ENCODE peak calls at places on chromosomes 7 and 10, in six cellular contexts. One of them, this sample, is unnamed.
A peak's percentile ranks its signal among the peaks of the same experiment; 100 is the strongest.

GRCh38 chr7:131355917-131356777 is 28.5 kb downstream of the MKLN1 start:
- DNase-seq in stomach: peak; percentile 43
- DNase-seq in hepatocyte: peak; percentile 10
- DNase-seq in heart left ventricle: peak; percentile 29
- DNase-seq in lower lobe of right lung: no peak
- DNase-seq in endothelial cell of umbilical vein: no peak
- DNase-seq in this sample: no peak

GRCh38 chr7:20165146-20165510 is 52.1 kb downstream of the MACC1 start:
- DNase-seq in stomach: no peak
- DNase-seq in lower lobe of right lung: no peak
- DNase-seq in heart left ventricle: no peak
- DNase-seq in hepatocyte: no peak
- DNase-seq in endothelial cell of umbilical vein: no peak
- DNase-seq in this sample: no peak

GRCh38 chr7:151081170-151082101 is 827 bp upstream of the FASTK start:
- DNase-seq in endothelial cell of umbilical vein: no peak
- DNase-seq in stomach: peak; percentile 48
- DNase-seq in hepatocyte: peak; percentile 60
- DNase-seq in heart left ventricle: no peak
- DNase-seq in lower lobe of right lung: no peak
- DNase-seq in this sample: no peak

GRCh38 chr7:114519215-114519614 is 104.6 kb downstream of the FOXP2 start:
- DNase-seq in lower lobe of right lung: no peak
- DNase-seq in hepatocyte: no peak
- DNase-seq in heart left ventricle: no peak
- DNase-seq in stomach: no peak
- DNase-seq in endothelial cell of umbilical vein: no peak
- DNase-seq in this sample: peak; percentile 9

GRCh38 chr7:139648941-139649425 is 125.5 kb downstream of the CLEC2L start:
- DNase-seq in stomach: peak; percentile 41
- DNase-seq in endothelial cell of umbilical vein: peak; percentile 75
- DNase-seq in heart left ventricle: no peak
- DNase-seq in lower lobe of right lung: peak; percentile 64
- DNase-seq in hepatocyte: no peak
- DNase-seq in this sample: no peak

GRCh38 chr10:26508016-26508415 is 69.9 kb downstream of the APBB1IP start:
- DNase-seq in endothelial cell of umbilical vein: no peak
- DNase-seq in stomach: no peak
- DNase-seq in heart left ventricle: no peak
- DNase-seq in hepatocyte: no peak
- DNase-seq in lower lobe of right lung: no peak
- DNase-seq in this sample: no peak

GRCh38 chr7:100604078-100604975 is 2.2 kb downstream of the PCOLCE start:
- DNase-seq in hepatocyte: peak; percentile 87
- DNase-seq in stomach: peak; percentile 79
- DNase-seq in lower lobe of right lung: peak; percentile 85
- DNase-seq in endothelial cell of umbilical vein: peak; percentile 43
- DNase-seq in heart left ventricle: peak; percentile 86
- DNase-seq in this sample: peak; percentile 64

GRCh38 chr7:8149222-8149621 is 112.7 kb downstream of the ICA1 start:
- DNase-seq in lower lobe of right lung: no peak
- DNase-seq in stomach: no peak
- DNase-seq in hepatocyte: no peak
- DNase-seq in endothelial cell of umbilical vein: peak; percentile 63
- DNase-seq in heart left ventricle: no peak
- DNase-seq in this sample: peak; percentile 93

GRCh38 chr7:114759347-114760062 is 162.4 kb upstream of the MDFIC start:
- DNase-seq in heart left ventricle: no peak
- DNase-seq in lower lobe of right lung: no peak
- DNase-seq in stomach: no peak
- DNase-seq in hepatocyte: no peak
- DNase-seq in endothelial cell of umbilical vein: no peak
- DNase-seq in this sample: no peak

GRCh38 chr10:43172645-43173044 is 34.4 kb downstream of the CSGALNACT2 start:
- DNase-seq in lower lobe of right lung: no peak
- DNase-seq in heart left ventricle: no peak
- DNase-seq in hepatocyte: no peak
- DNase-seq in stomach: no peak
- DNase-seq in endothelial cell of umbilical vein: no peak
- DNase-seq in this sample: no peak

GRCh38 chr7:46134795-46135194 is 213.7 kb upstream of the IGFBP3 start:
- DNase-seq in lower lobe of right lung: no peak
- DNase-seq in heart left ventricle: no peak
- DNase-seq in endothelial cell of umbilical vein: no peak
- DNase-seq in hepatocyte: no peak
- DNase-seq in stomach: no peak
- DNase-seq in this sample: no peak

GRCh38 chr7:112630565-112630964 is 149.8 kb downstream of the LSMEM1 start:
- DNase-seq in heart left ventricle: no peak
- DNase-seq in lower lobe of right lung: no peak
- DNase-seq in hepatocyte: no peak
- DNase-seq in endothelial cell of umbilical vein: peak; percentile 44
- DNase-seq in stomach: no peak
- DNase-seq in this sample: no peak

GRCh38 chr7:24024689-24025088 is 259.3 kb upstream of the NPY start:
- DNase-seq in heart left ventricle: no peak
- DNase-seq in endothelial cell of umbilical vein: no peak
- DNase-seq in stomach: no peak
- DNase-seq in hepatocyte: no peak
- DNase-seq in lower lobe of right lung: no peak
- DNase-seq in this sample: peak; percentile 83

GRCh38 chr7:29381206-29382094 is 182.2 kb upstream of the PRR15 start:
- DNase-seq in endothelial cell of umbilical vein: no peak
- DNase-seq in hepatocyte: no peak
- DNase-seq in heart left ventricle: no peak
- DNase-seq in stomach: no peak
- DNase-seq in lower lobe of right lung: no peak
- DNase-seq in this sample: no peak

GRCh38 chr7:66542049-66542448 is 86.6 kb upstream of the KCTD7 start:
- DNase-seq in lower lobe of right lung: no peak
- DNase-seq in hepatocyte: no peak
- DNase-seq in stomach: no peak
- DNase-seq in endothelial cell of umbilical vein: no peak
- DNase-seq in heart left ventricle: no peak
- DNase-seq in this sample: no peak

GRCh38 chr7:130009848-130010688 is 41.1 kb downstream of the ZC3HC1 start:
- DNase-seq in heart left ventricle: no peak
- DNase-seq in lower lobe of right lung: no peak
- DNase-seq in hepatocyte: peak; percentile 59
- DNase-seq in stomach: peak; percentile 31
- DNase-seq in endothelial cell of umbilical vein: peak; percentile 70
- DNase-seq in this sample: no peak

DNA sequence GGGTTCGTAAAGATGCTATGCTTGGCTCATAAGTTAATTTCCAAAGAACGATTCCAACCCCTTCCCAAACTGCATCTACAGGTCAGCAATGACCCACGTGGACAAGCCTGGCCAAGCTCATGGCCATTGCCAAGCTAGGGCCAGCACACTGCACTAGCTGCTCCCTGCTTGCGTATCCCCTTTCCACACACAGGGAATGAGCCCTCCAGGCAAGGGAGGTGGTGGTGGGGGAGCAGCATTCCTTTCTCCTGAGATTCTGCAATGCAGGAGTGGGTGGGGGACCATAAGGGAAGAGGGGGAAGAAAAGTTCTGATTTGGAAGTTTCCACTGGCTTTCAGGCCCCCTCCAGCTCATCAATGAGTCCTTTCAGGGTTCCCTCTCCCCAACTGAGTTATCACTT is 56.0 kb downstream of the SH3PXD2A start:
- DNase-seq in heart left ventricle: no peak
- DNase-seq in lower lobe of right lung: no peak
- DNase-seq in stomach: no peak
- DNase-seq in hepatocyte: no peak
- DNase-seq in endothelial cell of umbilical vein: no peak
- DNase-seq in this sample: no peak
- H3K4me1 ChIP-seq in heart left ventricle: peaks cover 7% of the 10 kb centered on the region
- H3K4me1 ChIP-seq in lower lobe of right lung: peaks cover 16% of the 10 kb centered on the region
- H3K4me1 ChIP-seq in stomach: peaks cover 20% of the 10 kb centered on the region
- H3K4me1 ChIP-seq in hepatocyte: peaks cover 25% of the 10 kb centered on the region
- H3K4me1 ChIP-seq in endothelial cell of umbilical vein: no peaks in the 10 kb centered on the region
- H3K4me1 ChIP-seq in this sample: peaks cover 62% of the 10 kb centered on the region

GRCh38 chr7:75740846-75741497 is 2.2 kb upstream of the HIP1 start:
- DNase-seq in lower lobe of right lung: peak; percentile 70
- DNase-seq in hepatocyte: peak; percentile 51
- DNase-seq in heart left ventricle: peak; percentile 69
- DNase-seq in endothelial cell of umbilical vein: no peak
- DNase-seq in stomach: peak; percentile 29
- DNase-seq in this sample: peak; percentile 34

GRCh38 chr7:75738604-75738974 is at the start of gene HIP1:
- DNase-seq in endothelial cell of umbilical vein: no peak
- DNase-seq in stomach: no peak
- DNase-seq in heart left ventricle: no peak
- DNase-seq in lower lobe of right lung: no peak
- DNase-seq in hepatocyte: no peak
- DNase-seq in this sample: peak; percentile 30

GRCh38 chr7:75739796-75740672 is 1.3 kb upstream of the HIP1 start:
- DNase-seq in heart left ventricle: no peak
- DNase-seq in stomach: no peak
- DNase-seq in lower lobe of right lung: no peak
- DNase-seq in hepatocyte: no peak
- DNase-seq in endothelial cell of umbilical vein: no peak
- DNase-seq in this sample: no peak

GRCh38 chr7:75737856-75738603 is 711 bp downstream of the HIP1 start:
- DNase-seq in heart left ventricle: peak; percentile 40
- DNase-seq in stomach: no peak
- DNase-seq in lower lobe of right lung: no peak
- DNase-seq in endothelial cell of umbilical vein: no peak
- DNase-seq in hepatocyte: peak; percentile 54
- DNase-seq in this sample: no peak

DNA sequence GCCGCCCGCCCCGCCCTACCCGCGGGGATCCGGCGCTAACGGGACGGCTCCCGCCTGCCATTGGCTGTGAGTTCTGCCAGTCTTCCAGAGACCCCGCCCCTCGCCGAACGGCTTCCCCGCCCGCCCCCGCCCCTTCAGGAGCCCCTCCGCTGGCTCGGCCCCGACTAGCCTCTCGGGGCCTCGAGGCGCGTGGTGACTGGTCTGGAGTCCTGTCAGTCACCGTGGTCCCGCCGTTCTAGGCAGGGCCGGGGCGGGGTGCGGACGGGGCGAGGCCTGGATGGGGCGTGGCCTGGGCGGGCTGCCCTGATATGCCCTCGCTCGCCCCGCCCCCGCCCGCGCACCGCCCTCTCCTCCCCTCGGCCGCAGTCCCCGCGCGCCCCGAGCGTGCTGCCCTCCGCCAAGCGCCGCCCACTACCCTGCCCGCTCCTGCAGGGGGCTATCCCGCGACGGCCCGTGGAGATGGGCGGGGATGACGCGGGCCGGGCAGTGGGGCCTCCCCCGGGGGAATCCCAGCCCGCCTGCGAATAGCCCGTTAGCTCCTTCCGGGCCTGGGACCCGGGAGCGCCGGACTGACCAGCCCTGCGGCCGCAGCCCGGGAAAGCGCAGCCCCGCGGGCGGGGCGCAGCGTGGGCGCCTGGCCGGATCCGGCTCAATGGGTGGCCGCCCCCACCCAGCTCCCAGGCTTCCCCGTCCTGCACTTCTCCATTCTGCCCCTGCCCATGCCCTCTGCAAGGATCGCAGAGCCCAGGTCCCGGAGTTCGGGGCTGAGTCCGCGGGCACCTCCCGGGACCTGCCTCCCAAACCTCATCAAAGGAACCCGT is 444 bp upstream of the HIP1 start:
- DNase-seq in hepatocyte: peak; percentile 100
- DNase-seq in stomach: peak; percentile 100
- DNase-seq in lower lobe of right lung: peak; percentile 100
- DNase-seq in heart left ventricle: peak; percentile 99
- DNase-seq in endothelial cell of umbilical vein: peak; percentile 97
- DNase-seq in this sample: peak; percentile 100
- TF ChIP-seq CTCF in hepatocyte: no peak
- TF ChIP-seq CTCF in stomach: no peak
- TF ChIP-seq CTCF in lower lobe of right lung: no peak
- TF ChIP-seq CTCF in heart left ventricle: peak; percentile 28
- TF ChIP-seq CTCF in endothelial cell of umbilical vein: no peak
- TF ChIP-seq CTCF in this sample: no peak

DNA sequence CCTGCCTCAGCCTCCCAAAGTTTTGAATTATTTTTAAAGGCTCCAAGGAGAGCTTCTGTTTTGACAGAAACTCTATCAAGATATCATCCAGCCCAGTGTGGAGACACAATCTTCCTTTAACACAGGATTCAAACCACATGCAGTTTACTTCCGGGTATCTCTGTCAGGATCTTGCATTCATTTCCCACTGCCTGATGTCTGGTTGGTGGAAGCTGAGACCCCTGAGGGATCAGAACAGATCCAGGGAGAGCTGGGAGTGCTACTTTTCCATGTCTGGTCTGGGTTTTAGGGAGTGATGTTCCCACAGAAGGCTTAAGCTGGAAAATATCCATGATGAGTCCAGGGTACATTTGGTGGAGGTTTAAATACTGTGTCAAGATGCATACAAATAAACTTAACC is 16.7 kb downstream of the PTPRE start:
- DNase-seq in heart left ventricle: no peak
- DNase-seq in lower lobe of right lung: no peak
- DNase-seq in stomach: no peak
- DNase-seq in hepatocyte: no peak
- DNase-seq in endothelial cell of umbilical vein: no peak
- DNase-seq in this sample: no peak
- H3K27ac ChIP-seq in heart left ventricle: peak overlapping the region; percentile 95
- H3K27ac ChIP-seq in lower lobe of right lung: peak overlapping the region; percentile 63
- H3K27ac ChIP-seq in stomach: peak overlapping the region; percentile 65
- H3K27ac ChIP-seq in hepatocyte: peak overlapping the region; percentile 67
- H3K27ac ChIP-seq in endothelial cell of umbilical vein: peak overlapping the region; percentile 72
- H3K27ac ChIP-seq in this sample: no peak overlapping the region

GRCh38 chr7:1054438-1055083 is 10.2 kb downstream of the GPR146 start:
- DNase-seq in heart left ventricle: peak; percentile 69
- DNase-seq in hepatocyte: no peak
- DNase-seq in stomach: no peak
- DNase-seq in lower lobe of right lung: no peak
- DNase-seq in endothelial cell of umbilical vein: peak; percentile 37
- DNase-seq in this sample: no peak

GRCh38 chr7:1055084-1055450 is 10.7 kb downstream of the GPR146 start:
- DNase-seq in stomach: peak; percentile 88
- DNase-seq in endothelial cell of umbilical vein: peak; percentile 91
- DNase-seq in lower lobe of right lung: peak; percentile 89
- DNase-seq in hepatocyte: peak; percentile 50
- DNase-seq in heart left ventricle: peak; percentile 91
- DNase-seq in this sample: peak; percentile 92

GRCh38 chr7:1055491-1056005 is 11.2 kb downstream of the GPR146 start:
- DNase-seq in heart left ventricle: peak; percentile 31
- DNase-seq in endothelial cell of umbilical vein: no peak
- DNase-seq in hepatocyte: no peak
- DNase-seq in lower lobe of right lung: no peak
- DNase-seq in stomach: no peak
- DNase-seq in this sample: no peak

GRCh38 chr7:1053002-1053411 is 8.7 kb downstream of the GPR146 start:
- DNase-seq in lower lobe of right lung: no peak
- DNase-seq in stomach: no peak
- DNase-seq in hepatocyte: no peak
- DNase-seq in endothelial cell of umbilical vein: peak; percentile 83
- DNase-seq in heart left ventricle: peak; percentile 64
- DNase-seq in this sample: peak; percentile 23

DNA sequence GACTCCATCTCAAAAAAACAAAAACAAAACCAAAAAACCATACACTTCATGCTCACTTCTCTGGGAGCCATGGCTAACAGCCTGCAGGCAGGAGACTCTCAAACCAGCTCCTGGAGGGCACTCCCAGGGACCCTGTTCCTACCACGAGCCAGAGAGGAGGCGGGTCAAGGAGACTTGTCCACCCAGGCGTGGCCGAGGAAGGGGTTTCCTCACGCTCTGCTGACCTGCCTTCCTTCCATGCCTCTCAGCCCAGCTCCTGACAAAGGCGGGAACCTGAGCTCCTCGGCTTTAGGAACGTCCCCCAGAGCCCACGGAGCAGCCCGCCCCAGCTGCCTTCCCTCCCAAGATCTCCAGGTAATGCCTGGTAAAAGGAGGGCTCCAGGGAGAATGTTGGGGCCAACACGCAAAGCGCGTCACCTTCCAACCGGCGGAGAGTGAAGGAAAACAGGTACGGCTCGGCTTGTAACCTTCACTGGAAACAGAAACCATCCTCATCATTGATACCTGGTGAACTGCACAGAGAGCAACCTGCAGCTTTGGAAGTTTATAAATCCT is 9.5 kb downstream of the GPR146 start:
- DNase-seq in endothelial cell of umbilical vein: no peak
- DNase-seq in lower lobe of right lung: no peak
- DNase-seq in stomach: no peak
- DNase-seq in hepatocyte: no peak
- DNase-seq in heart left ventricle: peak; percentile 21
- DNase-seq in this sample: no peak
- H3K4me1 ChIP-seq in endothelial cell of umbilical vein: peaks cover 53% of the 10 kb centered on the region
- H3K4me1 ChIP-seq in lower lobe of right lung: peaks cover 76% of the 10 kb centered on the region
- H3K4me1 ChIP-seq in stomach: peaks cover 89% of the 10 kb centered on the region
- H3K4me1 ChIP-seq in hepatocyte: peaks cover under 1% of the 10 kb centered on the region
- H3K4me1 ChIP-seq in heart left ventricle: peaks cover 79% of the 10 kb centered on the region
- H3K4me1 ChIP-seq in this sample: peaks cover 35% of the 10 kb centered on the region